ENCODE peak calls at places on chromosomes 11 and 22, in nine cellular contexts. One of them, this sample, is unnamed.

GRCh38 chr11:134418119-134418840 is 6.2 kb upstream of the B3GAT1 start:
- DNase-seq in uterus: no peak
- DNase-seq in thoracic aorta: no peak
- DNase-seq in tibial nerve: no peak
- DNase-seq in left ventricle myocardium inferior: no peak
- DNase-seq in heart left ventricle: no peak
- DNase-seq in body of pancreas: no peak
- DNase-seq in mesendoderm: no peak
- DNase-seq in sigmoid colon: no peak
- DNase-seq in this sample: no peak

GRCh38 chr11:57205046-57205671 is 23.4 kb downstream of the LRRC55 start:
- DNase-seq in uterus: no peak
- DNase-seq in thoracic aorta: no peak
- DNase-seq in tibial nerve: no peak
- DNase-seq in left ventricle myocardium inferior: no peak
- DNase-seq in heart left ventricle: no peak
- DNase-seq in body of pancreas: no peak
- DNase-seq in mesendoderm: peak; percentile 79
- DNase-seq in sigmoid colon: no peak
- DNase-seq in this sample: no peak

GRCh38 chr22:17260950-17261349 is 41.7 kb upstream of the ADA2 start:
- DNase-seq in uterus: no peak
- DNase-seq in thoracic aorta: no peak
- DNase-seq in tibial nerve: no peak
- DNase-seq in left ventricle myocardium inferior: no peak
- DNase-seq in heart left ventricle: no peak
- DNase-seq in body of pancreas: no peak
- DNase-seq in mesendoderm: peak; percentile 89
- DNase-seq in sigmoid colon: no peak
- DNase-seq in this sample: no peak

GRCh38 chr11:121048464-121049233 is 24.7 kb downstream of the TBCEL start:
- DNase-seq in uterus: no peak
- DNase-seq in thoracic aorta: no peak
- DNase-seq in tibial nerve: no peak
- DNase-seq in left ventricle myocardium inferior: no peak
- DNase-seq in heart left ventricle: no peak
- DNase-seq in body of pancreas: no peak
- DNase-seq in mesendoderm: peak; percentile 20
- DNase-seq in sigmoid colon: no peak
- DNase-seq in this sample: no peak

GRCh38 chr11:86559311-86559945 is 113.0 kb downstream of the ME3 start:
- DNase-seq in uterus: peak; percentile 38
- DNase-seq in thoracic aorta: no peak
- DNase-seq in tibial nerve: no peak
- DNase-seq in left ventricle myocardium inferior: peak; percentile 47
- DNase-seq in heart left ventricle: peak; percentile 60
- DNase-seq in body of pancreas: peak; percentile 14
- DNase-seq in mesendoderm: peak; percentile 85
- DNase-seq in sigmoid colon: peak; percentile 69
- DNase-seq in this sample: no peak

GRCh38 chr22:25702571-25703167 is 39.3 kb upstream of the MYO18B start:
- DNase-seq in uterus: no peak
- DNase-seq in thoracic aorta: no peak
- DNase-seq in tibial nerve: no peak
- DNase-seq in left ventricle myocardium inferior: no peak
- DNase-seq in heart left ventricle: no peak
- DNase-seq in body of pancreas: no peak
- DNase-seq in mesendoderm: no peak
- DNase-seq in sigmoid colon: no peak
- DNase-seq in this sample: no peak

GRCh38 chr11:82790723-82791487 is 57.2 kb upstream of the FAM181B start:
- DNase-seq in uterus: peak; percentile 14
- DNase-seq in thoracic aorta: no peak
- DNase-seq in tibial nerve: no peak
- DNase-seq in left ventricle myocardium inferior: no peak
- DNase-seq in heart left ventricle: peak; percentile 32
- DNase-seq in body of pancreas: no peak
- DNase-seq in mesendoderm: peak; percentile 52
- DNase-seq in sigmoid colon: no peak
- DNase-seq in this sample: no peak

GRCh38 chr11:65476632-65477270 is 22.1 kb upstream of the MALAT1 start:
- DNase-seq in uterus: no peak
- DNase-seq in thoracic aorta: no peak
- DNase-seq in tibial nerve: no peak
- DNase-seq in left ventricle myocardium inferior: no peak
- DNase-seq in heart left ventricle: no peak
- DNase-seq in body of pancreas: peak; percentile 42
- DNase-seq in mesendoderm: no peak
- DNase-seq in sigmoid colon: peak; percentile 73
- DNase-seq in this sample: no peak

GRCh38 chr11:726278-726915 is 20.4 kb downstream of the EPS8L2 start:
- DNase-seq in uterus: peak; percentile 55
- DNase-seq in thoracic aorta: no peak
- DNase-seq in tibial nerve: no peak
- DNase-seq in left ventricle myocardium inferior: no peak
- DNase-seq in heart left ventricle: no peak
- DNase-seq in body of pancreas: peak; percentile 90
- DNase-seq in mesendoderm: peak; percentile 40
- DNase-seq in sigmoid colon: peak; percentile 80
- DNase-seq in this sample: no peak

GRCh38 chr11:59669611-59670009 is 773 bp upstream of the PATL1 start:
- DNase-seq in uterus: peak; percentile 48
- DNase-seq in thoracic aorta: no peak
- DNase-seq in tibial nerve: peak; percentile 31
- DNase-seq in left ventricle myocardium inferior: peak; percentile 42
- DNase-seq in heart left ventricle: peak; percentile 57
- DNase-seq in body of pancreas: no peak
- DNase-seq in mesendoderm: peak; percentile 63
- DNase-seq in sigmoid colon: peak; percentile 73
- DNase-seq in this sample: no peak

GRCh38 chr11:65315204-65315865 is 669 bp downstream of the CDC42EP2 start:
- DNase-seq in uterus: peak; percentile 85
- DNase-seq in thoracic aorta: no peak
- DNase-seq in tibial nerve: peak; percentile 72
- DNase-seq in left ventricle myocardium inferior: peak; percentile 82
- DNase-seq in heart left ventricle: peak; percentile 88
- DNase-seq in body of pancreas: peak; percentile 70
- DNase-seq in mesendoderm: peak; percentile 89
- DNase-seq in sigmoid colon: peak; percentile 92
- DNase-seq in this sample: peak; percentile 89

GRCh38 chr11:85029964-85030363 is 597.2 kb downstream of the DLG2 start:
- DNase-seq in uterus: no peak
- DNase-seq in thoracic aorta: no peak
- DNase-seq in tibial nerve: no peak
- DNase-seq in left ventricle myocardium inferior: no peak
- DNase-seq in heart left ventricle: no peak
- DNase-seq in body of pancreas: no peak
- DNase-seq in mesendoderm: no peak
- DNase-seq in sigmoid colon: no peak
- DNase-seq in this sample: no peak

GRCh38 chr11:103807806-103808205 is 228.6 kb upstream of the DDI1 start:
- DNase-seq in uterus: no peak
- DNase-seq in thoracic aorta: no peak
- DNase-seq in tibial nerve: no peak
- DNase-seq in left ventricle myocardium inferior: no peak
- DNase-seq in heart left ventricle: no peak
- DNase-seq in body of pancreas: no peak
- DNase-seq in mesendoderm: no peak
- DNase-seq in sigmoid colon: no peak
- DNase-seq in this sample: no peak

GRCh38 chr11:57297221-57297620 is 27.5 kb downstream of the TNKS1BP1 start:
- DNase-seq in uterus: no peak
- DNase-seq in thoracic aorta: no peak
- DNase-seq in tibial nerve: no peak
- DNase-seq in left ventricle myocardium inferior: no peak
- DNase-seq in heart left ventricle: no peak
- DNase-seq in body of pancreas: no peak
- DNase-seq in mesendoderm: no peak
- DNase-seq in sigmoid colon: no peak
- DNase-seq in this sample: no peak

GRCh38 chr11:116224154-116224888 is 548.5 kb downstream of the BUD13 start:
- DNase-seq in uterus: peak; percentile 28
- DNase-seq in thoracic aorta: no peak
- DNase-seq in tibial nerve: peak; percentile 76
- DNase-seq in left ventricle myocardium inferior: no peak
- DNase-seq in heart left ventricle: peak; percentile 63
- DNase-seq in body of pancreas: peak; percentile 54
- DNase-seq in mesendoderm: peak; percentile 53
- DNase-seq in sigmoid colon: no peak
- DNase-seq in this sample: peak; percentile 27

GRCh38 chr11:107606122-107606521 is 15.2 kb downstream of the ELMOD1 start:
- DNase-seq in uterus: no peak
- DNase-seq in thoracic aorta: no peak
- DNase-seq in tibial nerve: no peak
- DNase-seq in left ventricle myocardium inferior: no peak
- DNase-seq in heart left ventricle: no peak
- DNase-seq in body of pancreas: no peak
- DNase-seq in mesendoderm: peak; percentile 46
- DNase-seq in sigmoid colon: no peak
- DNase-seq in this sample: no peak

GRCh38 chr11:129610545-129610944 is 205.1 kb upstream of the TMEM45B start:
- DNase-seq in uterus: no peak
- DNase-seq in thoracic aorta: no peak
- DNase-seq in tibial nerve: no peak
- DNase-seq in left ventricle myocardium inferior: no peak
- DNase-seq in heart left ventricle: no peak
- DNase-seq in body of pancreas: no peak
- DNase-seq in mesendoderm: no peak
- DNase-seq in sigmoid colon: no peak
- DNase-seq in this sample: no peak
- H3K36me3 ChIP-seq in uterus: no peaks in the 10 kb centered on the region
- H3K36me3 ChIP-seq in thoracic aorta: no peaks in the 10 kb centered on the region
- H3K36me3 ChIP-seq in tibial nerve: no peaks in the 10 kb centered on the region
- H3K36me3 ChIP-seq in left ventricle myocardium inferior: no peaks in the 10 kb centered on the region
- H3K36me3 ChIP-seq in heart left ventricle: no peaks in the 10 kb centered on the region
- H3K36me3 ChIP-seq in body of pancreas: no peaks in the 10 kb centered on the region
- H3K36me3 ChIP-seq in mesendoderm: no peaks in the 10 kb centered on the region
- H3K36me3 ChIP-seq in sigmoid colon: no peaks in the 10 kb centered on the region
- H3K36me3 ChIP-seq in this sample: no peaks in the 10 kb centered on the region

GRCh38 chr22:37292641-37293040 is 10.3 kb downstream of the CYTH4 start:
- DNase-seq in uterus: no peak
- DNase-seq in thoracic aorta: no peak
- DNase-seq in tibial nerve: no peak
- DNase-seq in left ventricle myocardium inferior: no peak
- DNase-seq in heart left ventricle: no peak
- DNase-seq in body of pancreas: no peak
- DNase-seq in mesendoderm: peak; percentile 41
- DNase-seq in sigmoid colon: no peak
- DNase-seq in this sample: no peak
- H3K4me1 ChIP-seq in uterus: no peaks in the 10 kb centered on the region
- H3K4me1 ChIP-seq in thoracic aorta: no peaks in the 10 kb centered on the region
- H3K4me1 ChIP-seq in tibial nerve: no peaks in the 10 kb centered on the region
- H3K4me1 ChIP-seq in left ventricle myocardium inferior: no peaks in the 10 kb centered on the region
- H3K4me1 ChIP-seq in heart left ventricle: no peaks in the 10 kb centered on the region
- H3K4me1 ChIP-seq in body of pancreas: no peaks in the 10 kb centered on the region
- H3K4me1 ChIP-seq in mesendoderm: no peaks in the 10 kb centered on the region
- H3K4me1 ChIP-seq in sigmoid colon: no peaks in the 10 kb centered on the region
- H3K4me1 ChIP-seq in this sample: peaks cover 3% of the 10 kb centered on the region

GRCh38 chr11:94450061-94450460 is 43.6 kb downstream of the MRE11 start:
- DNase-seq in uterus: no peak
- DNase-seq in thoracic aorta: no peak
- DNase-seq in tibial nerve: no peak
- DNase-seq in left ventricle myocardium inferior: no peak
- DNase-seq in heart left ventricle: no peak
- DNase-seq in body of pancreas: no peak
- DNase-seq in mesendoderm: no peak
- DNase-seq in sigmoid colon: no peak
- DNase-seq in this sample: no peak

GRCh38 chr11:94449029-94449428 is 44.6 kb downstream of the MRE11 start:
- DNase-seq in uterus: no peak
- DNase-seq in thoracic aorta: no peak
- DNase-seq in tibial nerve: no peak
- DNase-seq in left ventricle myocardium inferior: no peak
- DNase-seq in heart left ventricle: no peak
- DNase-seq in body of pancreas: no peak
- DNase-seq in mesendoderm: no peak
- DNase-seq in sigmoid colon: no peak
- DNase-seq in this sample: no peak

GRCh38 chr11:94449437-94449836 is 44.2 kb downstream of the MRE11 start:
- DNase-seq in uterus: no peak
- DNase-seq in thoracic aorta: no peak
- DNase-seq in tibial nerve: no peak
- DNase-seq in left ventricle myocardium inferior: no peak
- DNase-seq in heart left ventricle: no peak
- DNase-seq in body of pancreas: no peak
- DNase-seq in mesendoderm: no peak
- DNase-seq in sigmoid colon: no peak
- DNase-seq in this sample: no peak

GRCh38 chr11:94445641-94446040 is 44.4 kb upstream of the GPR83 start:
- DNase-seq in uterus: no peak
- DNase-seq in thoracic aorta: no peak
- DNase-seq in tibial nerve: no peak
- DNase-seq in left ventricle myocardium inferior: no peak
- DNase-seq in heart left ventricle: no peak
- DNase-seq in body of pancreas: no peak
- DNase-seq in mesendoderm: no peak
- DNase-seq in sigmoid colon: no peak
- DNase-seq in this sample: no peak
- H3K36me3 ChIP-seq in uterus: no peaks in the 10 kb centered on the region
- H3K36me3 ChIP-seq in thoracic aorta: peaks cover 17% of the 10 kb centered on the region
- H3K36me3 ChIP-seq in tibial nerve: no peaks in the 10 kb centered on the region
- H3K36me3 ChIP-seq in left ventricle myocardium inferior: peaks cover 56% of the 10 kb centered on the region
- H3K36me3 ChIP-seq in heart left ventricle: peaks cover 60% of the 10 kb centered on the region
- H3K36me3 ChIP-seq in body of pancreas: peaks cover 7% of the 10 kb centered on the region
- H3K36me3 ChIP-seq in mesendoderm: no peaks in the 10 kb centered on the region
- H3K36me3 ChIP-seq in sigmoid colon: peaks cover 9% of the 10 kb centered on the region
- H3K36me3 ChIP-seq in this sample: peaks cover 3% of the 10 kb centered on the region

GRCh38 chr22:30238136-30238535 is 8.4 kb downstream of the LIF start:
- DNase-seq in uterus: no peak
- DNase-seq in thoracic aorta: no peak
- DNase-seq in tibial nerve: no peak
- DNase-seq in left ventricle myocardium inferior: no peak
- DNase-seq in heart left ventricle: no peak
- DNase-seq in body of pancreas: no peak
- DNase-seq in mesendoderm: no peak
- DNase-seq in sigmoid colon: no peak
- DNase-seq in this sample: no peak

GRCh38 chr22:30235687-30236170 is 10.8 kb downstream of the LIF start:
- DNase-seq in uterus: no peak
- DNase-seq in thoracic aorta: no peak
- DNase-seq in tibial nerve: no peak
- DNase-seq in left ventricle myocardium inferior: no peak
- DNase-seq in heart left ventricle: no peak
- DNase-seq in body of pancreas: peak; percentile 59
- DNase-seq in mesendoderm: peak; percentile 88
- DNase-seq in sigmoid colon: no peak
- DNase-seq in this sample: no peak

GRCh38 chr22:30234786-30235470 is 11.6 kb downstream of the LIF start:
- DNase-seq in uterus: no peak
- DNase-seq in thoracic aorta: no peak
- DNase-seq in tibial nerve: no peak
- DNase-seq in left ventricle myocardium inferior: no peak
- DNase-seq in heart left ventricle: no peak
- DNase-seq in body of pancreas: peak; percentile 69
- DNase-seq in mesendoderm: peak; percentile 38
- DNase-seq in sigmoid colon: no peak
- DNase-seq in this sample: no peak

GRCh38 chr22:30238661-30239420 is 7.7 kb downstream of the LIF start:
- DNase-seq in uterus: peak; percentile 71
- DNase-seq in thoracic aorta: no peak
- DNase-seq in tibial nerve: no peak
- DNase-seq in left ventricle myocardium inferior: peak; percentile 60
- DNase-seq in heart left ventricle: peak; percentile 74
- DNase-seq in body of pancreas: no peak
- DNase-seq in mesendoderm: peak; percentile 60
- DNase-seq in sigmoid colon: peak; percentile 79
- DNase-seq in this sample: no peak

GRCh38 chr22:30236875-30237274 is 9.7 kb downstream of the LIF start:
- DNase-seq in uterus: no peak
- DNase-seq in thoracic aorta: no peak
- DNase-seq in tibial nerve: no peak
- DNase-seq in left ventricle myocardium inferior: no peak
- DNase-seq in heart left ventricle: no peak
- DNase-seq in body of pancreas: no peak
- DNase-seq in mesendoderm: no peak
- DNase-seq in sigmoid colon: no peak
- DNase-seq in this sample: no peak
- H3K4me1 ChIP-seq in uterus: no peaks in the 10 kb centered on the region
- H3K4me1 ChIP-seq in thoracic aorta: no peaks in the 10 kb centered on the region
- H3K4me1 ChIP-seq in tibial nerve: peaks cover 14% of the 10 kb centered on the region
- H3K4me1 ChIP-seq in left ventricle myocardium inferior: no peaks in the 10 kb centered on the region
- H3K4me1 ChIP-seq in heart left ventricle: no peaks in the 10 kb centered on the region
- H3K4me1 ChIP-seq in body of pancreas: peaks cover 20% of the 10 kb centered on the region
- H3K4me1 ChIP-seq in mesendoderm: peaks cover 11% of the 10 kb centered on the region
- H3K4me1 ChIP-seq in sigmoid colon: no peaks in the 10 kb centered on the region
- H3K4me1 ChIP-seq in this sample: peaks cover 7% of the 10 kb centered on the region

This sample was measured in iPS DF 6.9.